ENCODE peak calls at places on chromosomes 3 and 15, in seven cellular contexts. U is astrocyte of the cerebellum, I is HCT116, T is cardiac muscle cell, K is heart right ventricle, P is tibial nerve, L is astrocyte of the spinal cord. W is an unnamed sample.

GRCh38 chr3:78754066-78754743 is 1013.6 kb downstream of the ROBO1 start:
- DNase-seq in U (peak), I (no peak), T (no peak), K (no peak), P (no peak), L (peak), W (no peak)

GRCh38 chr15:29734917-29735572 is 87.2 kb downstream of the TJP1 start:
- DNase-seq in U (peak), I (peak), T (no peak), K (no peak), P (no peak), L (peak), W (no peak)

GRCh38 chr3:127052121-127052561 is 69.2 kb downstream of the PLXNA1 start:
- DNase-seq in U (no peak), I (no peak), T (no peak), K (peak), P (peak), L (no peak), W (no peak)

GRCh38 chr15:31200735-31201151 is 99.2 kb upstream of the TRPM1 start:
- DNase-seq in U (peak), I (no peak), T (peak), K (peak), P (peak), L (peak), W (no peak)

GRCh38 chr15:94840794-94841587 is 609.6 kb downstream of the MCTP2 start:
- DNase-seq in U (peak), I (no peak), T (no peak), K (no peak), P (no peak), L (peak), W (no peak)

GRCh38 chr3:148992027-148992634 is 791 bp downstream of the GYG1 start:
- DNase-seq in U (no peak), I (no peak), T (peak), K (peak), P (peak), L (peak), W (no peak)

GRCh38 chr3:39126532-39127071 is 19.1 kb downstream of the TTC21A start:
- DNase-seq in U (no peak), I (no peak), T (peak), K (peak), P (peak), L (peak), W (no peak)

GRCh38 chr3:179956416-179956830 is 80.3 kb downstream of the PEX5L start:
- DNase-seq in U (peak), I (no peak), T (no peak), K (no peak), P (no peak), L (peak), W (no peak)

GRCh38 chr15:64029111-64029510 is 17.2 kb downstream of the DAPK2 start:
- DNase-seq in U (no peak), I (no peak), T (no peak), K (no peak), P (no peak), L (no peak), W (no peak)

GRCh38 chr3:167116120-167116922 is 263.8 kb downstream of the ZBBX start:
- DNase-seq in U (no peak), I (no peak), T (no peak), K (no peak), P (no peak), L (no peak), W (no peak)

GRCh38 chr15:56856934-56857333 is 61.5 kb upstream of the TCF12 start:
- DNase-seq in U (no peak), I (no peak), T (no peak), K (no peak), P (no peak), L (no peak), W (no peak)

GRCh38 chr3:196774191-196774820 is 34.6 kb downstream of the PAK2 start:
- DNase-seq in U (no peak), I (no peak), T (no peak), K (no peak), P (no peak), L (peak), W (no peak)

GRCh38 chr15:53882311-53882710 is 95.9 kb upstream of the UNC13C start:
- DNase-seq in U (no peak), I (no peak), T (no peak), K (no peak), P (no peak), L (no peak), W (no peak)

GRCh38 chr3:8645717-8646116 is 1.1 kb upstream of the SSUH2 start:
- DNase-seq in U (no peak), I (peak), T (no peak), K (no peak), P (no peak), L (no peak), W (no peak)

GRCh38 chr15:86333819-86334218 is 254.1 kb downstream of the AGBL1 start:
- DNase-seq in U (no peak), I (no peak), T (no peak), K (no peak), P (no peak), L (no peak), W (no peak)

GRCh38 chr15:60859996-60860494 is 369.1 kb downstream of the RORA start:
- DNase-seq in U (no peak), I (no peak), T (no peak), K (no peak), P (no peak), L (peak), W (no peak)

GRCh38 chr3:100029689-100030088 is 84.6 kb downstream of the FILIP1L start:
- DNase-seq in U (no peak), I (no peak), T (no peak), K (no peak), P (no peak), L (no peak), W (no peak)

GRCh38 chr3:37170097-37170496 is 4.3 kb downstream of the LRRFIP2 start:
- DNase-seq in U (no peak), I (no peak), T (no peak), K (no peak), P (no peak), L (no peak), W (no peak)

GRCh38 chr3:123713211-123713610 is 128.4 kb upstream of the HACD2 start:
- DNase-seq in U (no peak), I (no peak), T (no peak), K (no peak), P (no peak), L (no peak), W (no peak)

DNA sequence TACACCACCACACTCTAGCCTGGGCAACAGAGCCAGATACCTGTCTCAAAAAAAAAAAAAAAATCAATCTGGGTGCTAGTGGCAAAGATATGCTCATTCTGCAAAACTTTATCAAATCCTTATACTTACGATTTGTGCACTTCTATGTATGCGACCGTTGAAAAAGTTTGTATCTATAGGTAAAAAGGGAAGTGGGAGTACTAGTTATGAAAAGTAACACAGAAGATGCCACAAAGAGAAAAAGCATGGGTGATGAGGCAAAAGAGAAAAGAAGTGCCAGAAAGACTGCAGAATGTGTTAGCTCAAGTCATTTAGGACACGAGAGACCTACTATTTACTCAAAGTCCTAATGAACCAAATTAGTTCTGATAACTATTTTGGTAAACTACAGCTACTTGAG is 407.8 kb downstream of the SHQ1 start:
- DNase-seq in U (no peak), I (no peak), T (no peak), K (no peak), P (no peak), L (no peak), W (no peak)
- H3K4me3 ChIP-seq in U (no peak), I (no peak), T (no peak), K (no peak), P (no peak), L (no peak), W (no peak)

GRCh38 chr3:159326998-159327397 is 525.1 kb downstream of the MFSD1 start:
- DNase-seq in U (no peak), I (no peak), T (no peak), K (no peak), P (no peak), L (no peak), W (no peak)

GRCh38 chr3:159323848-159324247 is 522.0 kb downstream of the MFSD1 start:
- DNase-seq in U (no peak), I (no peak), T (no peak), K (no peak), P (no peak), L (no peak), W (no peak)

GRCh38 chr3:159319156-159319555 is 517.3 kb downstream of the MFSD1 start:
- DNase-seq in U (no peak), I (no peak), T (no peak), K (no peak), P (no peak), L (no peak), W (no peak)

DNA sequence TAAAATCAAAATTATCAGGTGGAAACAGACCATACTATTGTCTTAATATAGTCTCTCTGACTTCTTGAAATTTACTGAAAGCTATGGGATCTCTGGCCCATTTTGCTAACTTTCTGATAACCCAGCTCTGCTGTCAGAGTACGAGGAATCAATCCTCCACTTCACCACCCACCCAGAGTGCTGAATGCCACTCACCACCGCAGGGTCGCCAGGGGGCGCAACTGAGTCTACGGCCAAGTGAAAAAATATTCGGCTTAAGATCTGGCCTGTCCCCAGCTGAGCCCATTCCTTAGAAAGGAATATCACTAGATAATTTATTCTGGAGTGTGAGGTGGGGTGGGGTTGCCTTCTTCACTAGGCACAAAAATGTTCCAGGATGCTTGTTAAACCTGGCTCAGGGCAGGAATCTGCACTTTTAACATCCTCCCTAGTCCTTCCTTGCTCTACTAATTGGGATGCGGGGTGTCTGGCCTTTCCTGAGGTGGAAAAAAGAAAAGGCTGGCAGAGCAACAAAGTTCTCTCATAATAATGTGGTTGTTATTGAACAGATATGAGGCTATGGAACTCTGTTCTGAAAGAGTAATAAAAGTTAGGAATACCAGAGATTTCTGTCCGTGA is 520.6 kb downstream of the MFSD1 start:
- DNase-seq in U (no peak), I (peak), T (peak), K (no peak), P (no peak), L (no peak), W (no peak)
- TF ChIP-seq CTCF in U (peak), I (peak), T (peak), K (peak), P (peak), L (peak), W (peak)

GRCh38 chr3:16466822-16467221 is 46.7 kb downstream of the RFTN1 start:
- DNase-seq in U (no peak), I (no peak), T (no peak), K (no peak), P (no peak), L (no peak), W (no peak)
- H3K4me3 ChIP-seq in U (no peak), I (no peak), T (no peak), K (no peak), P (no peak), L (no peak), W (no peak)

GRCh38 chr15:89364341-89364740 is 29.7 kb upstream of the POLG start:
- DNase-seq in U (no peak), I (no peak), T (no peak), K (no peak), P (peak), L (no peak), W (no peak)

GRCh38 chr15:89363770-89364169 is 29.1 kb upstream of the POLG start:
- DNase-seq in U (no peak), I (no peak), T (no peak), K (no peak), P (no peak), L (no peak), W (no peak)

GRCh38 chr15:89362203-89363101 is 27.8 kb upstream of the POLG start:
- DNase-seq in U (no peak), I (no peak), T (no peak), K (no peak), P (no peak), L (no peak), W (no peak)

GRCh38 chr15:89361451-89362202 is 27.0 kb upstream of the POLG start:
- DNase-seq in U (peak), I (no peak), T (peak), K (peak), P (peak), L (peak), W (no peak)

DNA sequence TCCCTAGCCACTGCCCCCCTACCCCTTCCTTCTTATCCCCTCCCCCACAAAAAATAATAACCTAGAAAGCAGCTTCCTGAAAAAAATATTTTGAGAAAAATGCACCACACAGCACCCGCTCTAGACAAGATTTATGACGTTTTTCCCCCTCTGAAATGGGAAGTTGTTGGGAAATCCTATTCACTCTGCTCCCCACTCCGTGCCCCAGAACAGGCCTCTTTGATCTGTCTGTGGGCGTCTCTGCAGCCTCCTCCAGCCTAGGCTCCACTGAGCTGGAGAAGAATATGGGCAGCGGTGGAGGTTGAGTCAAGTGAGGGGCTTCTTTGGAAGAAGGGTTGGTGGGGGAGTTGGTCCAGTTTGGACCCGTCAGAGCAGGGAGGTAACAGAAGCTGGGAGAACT is 28.5 kb upstream of the POLG start:
- DNase-seq in U (no peak), I (no peak), T (no peak), K (no peak), P (no peak), L (no peak), W (no peak)
- TF ChIP-seq CTCF in U (no peak), I (no peak), T (no peak), K (no peak), P (no peak), L (no peak), W (no peak)

GRCh38 chr15:89750560-89751542 is at the start of gene MESP1:
- DNase-seq in U (peak), I (peak), T (peak), K (peak), P (peak), L (peak), W (peak)

GRCh38 chr15:89749951-89750559 is 994 bp downstream of the MESP1 start:
- DNase-seq in U (no peak), I (no peak), T (peak), K (no peak), P (no peak), L (no peak), W (no peak)

GRCh38 chr15:89749059-89749458 is 2.0 kb downstream of the MESP1 start:
- DNase-seq in U (no peak), I (no peak), T (no peak), K (no peak), P (no peak), L (no peak), W (no peak)

GRCh38 chr15:89747708-89748682 is 3.1 kb downstream of the MESP1 start:
- DNase-seq in U (no peak), I (no peak), T (no peak), K (no peak), P (no peak), L (no peak), W (no peak)

GRCh38 chr15:89749526-89749925 is 1.5 kb downstream of the MESP1 start:
- DNase-seq in U (no peak), I (no peak), T (no peak), K (no peak), P (no peak), L (no peak), W (no peak)
- H3K4me3 ChIP-seq in U (no peak), I (peak), T (no peak), K (no peak), P (no peak), L (no peak), W (no peak)

DNA sequence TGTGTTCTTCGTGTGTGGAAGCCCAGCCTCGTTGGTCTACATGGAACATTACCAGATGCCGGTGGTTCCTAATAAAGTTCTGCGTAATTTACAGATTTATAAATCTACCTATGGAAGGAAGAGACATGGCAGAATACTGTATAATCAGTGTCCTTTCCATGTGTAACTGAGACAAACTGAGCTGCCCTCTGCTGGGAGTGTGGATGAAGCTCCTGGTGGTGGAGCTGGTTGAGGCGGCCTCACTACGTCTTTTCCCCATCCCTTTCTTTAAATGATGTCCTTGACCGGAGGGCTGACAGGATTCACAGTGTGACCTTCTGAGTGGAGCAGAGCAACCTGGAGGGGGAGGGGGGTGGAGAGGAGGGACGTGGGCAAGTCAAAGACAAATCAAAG is 267.0 kb upstream of the CHRM5 start:
- DNase-seq in U (no peak), I (no peak), T (no peak), K (no peak), P (no peak), L (no peak), W (no peak)
- TF ChIP-seq CTCF in U (peak), I (peak), T (no peak), K (no peak), P (no peak), L (peak), W (no peak)

GRCh38 chr15:73988075-73988969 is 3.8 kb downstream of the STOML1 start:
- DNase-seq in U (no peak), I (no peak), T (no peak), K (no peak), P (no peak), L (peak), W (no peak)

GRCh38 chr15:73991726-73992593 is at the start of gene STOML1:
- DNase-seq in U (peak), I (peak), T (peak), K (peak), P (peak), L (peak), W (peak)

GRCh38 chr15:73989001-73989798 is 2.9 kb downstream of the STOML1 start:
- DNase-seq in U (peak), I (peak), T (no peak), K (no peak), P (no peak), L (peak), W (no peak)

GRCh38 chr15:73991260-73991659 is 835 bp downstream of the STOML1 start:
- DNase-seq in U (no peak), I (no peak), T (no peak), K (peak), P (peak), L (peak), W (no peak)

GRCh38 chr15:73990250-73991005 is 1.7 kb downstream of the STOML1 start:
- DNase-seq in U (no peak), I (no peak), T (no peak), K (no peak), P (no peak), L (no peak), W (no peak)
- H3K4me3 ChIP-seq in U (no peak), I (no peak), T (no peak), K (peak), P (no peak), L (no peak), W (no peak)